ENCODE peak calls at places on chromosome 20, in seven cellular contexts. F, E, D, I, Y, K and P are unnamed samples.

GRCh38 chr20:63808964-63809674 is 21.9 kb downstream of the ZBTB46 start:
- DNase-seq in F (no peak), I (no peak), K (no peak), Y (no peak), E (no peak), D (no peak), P (no peak)

GRCh38 chr20:36848078-36848660 is 27.8 kb upstream of the TLDC2 start:
- DNase-seq in K (no peak), E (no peak), D (peak; percentile 74), F (no peak), Y (no peak), I (no peak), P (no peak)

GRCh38 chr20:46348972-46349741 is 40.9 kb upstream of the CDH22 start:
- DNase-seq in I (peak; percentile 37), D (peak; percentile 63), F (no peak), K (peak; percentile 67), E (peak; percentile 64), Y (peak; percentile 87), P (peak; percentile 29)

GRCh38 chr20:25148181-25148981 is 47.1 kb upstream of the ENTPD6 start:
- DNase-seq in Y (peak; percentile 87), K (no peak), E (no peak), D (peak; percentile 70), I (peak; percentile 16), F (no peak), P (peak; percentile 24)

GRCh38 chr20:63079971-63080370 is 73.2 kb upstream of the BHLHE23 start:
- DNase-seq in Y (no peak), D (no peak), I (no peak), K (no peak), E (no peak), F (no peak), P (no peak)

GRCh38 chr20:51373713-51374481 is 168.6 kb downstream of the NFATC2 start:
- DNase-seq in D (peak; percentile 77), K (no peak), Y (no peak), E (no peak), F (no peak), I (no peak), P (no peak)

GRCh38 chr20:34180460-34181108 is 60.6 kb upstream of the ASIP start:
- DNase-seq in Y (no peak), E (no peak), I (no peak), F (no peak), D (no peak), K (no peak), P (no peak)

GRCh38 chr20:40323411-40323810 is 365.6 kb downstream of the MAFB start:
- DNase-seq in K (no peak), I (no peak), Y (peak; percentile 21), D (no peak), F (peak; percentile 16), E (no peak), P (no peak)

GRCh38 chr20:59123011-59123676 is 40.5 kb upstream of the ZNF831 start:
- DNase-seq in K (no peak), D (no peak), E (no peak), F (no peak), Y (no peak), I (no peak), P (peak; percentile 42)

GRCh38 chr20:9375221-9375681 is 139.1 kb upstream of the LAMP5 start:
- DNase-seq in I (no peak), K (no peak), F (no peak), E (no peak), Y (no peak), D (no peak), P (no peak)

GRCh38 chr20:54267510-54268003 is 59.7 kb downstream of the PFDN4 start:
- DNase-seq in I (no peak), E (no peak), Y (peak; percentile 17), K (no peak), D (peak; percentile 32), F (no peak), P (no peak)

GRCh38 chr20:22471156-22471836 is 113.1 kb downstream of the FOXA2 start:
- DNase-seq in I (no peak), E (no peak), F (no peak), Y (no peak), D (no peak), K (peak; percentile 56), P (no peak)